ENCODE peak calls at places on chromosomes 4 and X, in four cellular contexts. One of them, this sample, is unnamed.

GRCh38 chrX:9597361-9598035 is 132.6 kb downstream of the TBL1X start:
- DNase-seq in T-helper 2 cell: no peak
- DNase-seq in naive thymus-derived CD8-positive, alpha-beta T cell: no peak
- DNase-seq in WTC11: no peak
- DNase-seq in this sample: no peak

GRCh38 chr4:3871181-3871852 is 105.1 kb downstream of the ADRA2C start:
- DNase-seq in T-helper 2 cell: no peak
- DNase-seq in naive thymus-derived CD8-positive, alpha-beta T cell: no peak
- DNase-seq in WTC11: peak
- DNase-seq in this sample: no peak

GRCh38 chr4:113827285-113827684 is 65.7 kb upstream of the CAMK2D start:
- DNase-seq in T-helper 2 cell: no peak
- DNase-seq in WTC11: no peak
- DNase-seq in naive thymus-derived CD8-positive, alpha-beta T cell: no peak
- DNase-seq in this sample: no peak

GRCh38 chrX:41176263-41176662 is 91.0 kb downstream of the USP9X start:
- DNase-seq in T-helper 2 cell: no peak
- DNase-seq in WTC11: no peak
- DNase-seq in naive thymus-derived CD8-positive, alpha-beta T cell: no peak
- DNase-seq in this sample: no peak

GRCh38 chr4:8746523-8747466 is 124.8 kb downstream of the HMX1 start:
- DNase-seq in naive thymus-derived CD8-positive, alpha-beta T cell: no peak
- DNase-seq in WTC11: no peak
- DNase-seq in T-helper 2 cell: no peak
- DNase-seq in this sample: no peak

GRCh38 chrX:15790766-15791380 is 589 bp downstream of the ZRSR2 start:
- DNase-seq in T-helper 2 cell: no peak
- DNase-seq in WTC11: no peak
- DNase-seq in naive thymus-derived CD8-positive, alpha-beta T cell: no peak
- DNase-seq in this sample: no peak

GRCh38 chr4:63170923-63171322 is 1238.3 kb downstream of the TECRL start:
- DNase-seq in T-helper 2 cell: no peak
- DNase-seq in naive thymus-derived CD8-positive, alpha-beta T cell: no peak
- DNase-seq in WTC11: no peak
- DNase-seq in this sample: no peak

GRCh38 chr4:56953680-56954520 is 23.5 kb downstream of the NOA1 start:
- DNase-seq in naive thymus-derived CD8-positive, alpha-beta T cell: no peak
- DNase-seq in WTC11: no peak
- DNase-seq in T-helper 2 cell: no peak
- DNase-seq in this sample: no peak

GRCh38 chr4:146957252-146957651 is 11.6 kb upstream of the TTC29 start:
- DNase-seq in WTC11: no peak
- DNase-seq in T-helper 2 cell: no peak
- DNase-seq in naive thymus-derived CD8-positive, alpha-beta T cell: no peak
- DNase-seq in this sample: no peak

GRCh38 chr4:38957947-38958346 is 74.3 kb downstream of the TMEM156 start:
- DNase-seq in T-helper 2 cell: no peak
- DNase-seq in WTC11: no peak
- DNase-seq in naive thymus-derived CD8-positive, alpha-beta T cell: no peak
- DNase-seq in this sample: no peak

GRCh38 chr4:81237791-81238190 is 22.8 kb upstream of the PRKG2 start:
- DNase-seq in T-helper 2 cell: no peak
- DNase-seq in WTC11: no peak
- DNase-seq in naive thymus-derived CD8-positive, alpha-beta T cell: no peak
- DNase-seq in this sample: no peak

GRCh38 chr4:83490876-83491450 is 6.1 kb upstream of the ABRAXAS1 start:
- DNase-seq in T-helper 2 cell: no peak
- DNase-seq in WTC11: no peak
- DNase-seq in naive thymus-derived CD8-positive, alpha-beta T cell: no peak
- DNase-seq in this sample: no peak

GRCh38 chr4:648579-649292 is 23.4 kb downstream of the PDE6B start:
- DNase-seq in T-helper 2 cell: no peak
- DNase-seq in naive thymus-derived CD8-positive, alpha-beta T cell: no peak
- DNase-seq in WTC11: no peak
- DNase-seq in this sample: no peak

GRCh38 chr4:168877407-168877778 is 132.7 kb downstream of the CBR4 start:
- DNase-seq in WTC11: no peak
- DNase-seq in T-helper 2 cell: no peak
- DNase-seq in naive thymus-derived CD8-positive, alpha-beta T cell: no peak
- DNase-seq in this sample: no peak

GRCh38 chr4:65669008-65669971 is 999 bp downstream of the EPHA5 start:
- DNase-seq in T-helper 2 cell: no peak
- DNase-seq in WTC11: peak
- DNase-seq in naive thymus-derived CD8-positive, alpha-beta T cell: no peak
- DNase-seq in this sample: no peak

GRCh38 chr4:536351-536972 is 37.5 kb downstream of the PIGG start:
- DNase-seq in WTC11: no peak
- DNase-seq in naive thymus-derived CD8-positive, alpha-beta T cell: no peak
- DNase-seq in T-helper 2 cell: no peak
- DNase-seq in this sample: no peak

GRCh38 chr4:10715135-10715534 is 30.6 kb upstream of the CLNK start:
- DNase-seq in WTC11: no peak
- DNase-seq in naive thymus-derived CD8-positive, alpha-beta T cell: no peak
- DNase-seq in T-helper 2 cell: no peak
- DNase-seq in this sample: no peak

GRCh38 chr4:82594466-82594865 is 32.7 kb upstream of the TMEM150C start:
- DNase-seq in naive thymus-derived CD8-positive, alpha-beta T cell: no peak
- DNase-seq in T-helper 2 cell: no peak
- DNase-seq in WTC11: no peak
- DNase-seq in this sample: no peak

GRCh38 chr4:48268956-48269860 is at the start of gene TEC:
- DNase-seq in naive thymus-derived CD8-positive, alpha-beta T cell: peak
- DNase-seq in T-helper 2 cell: peak
- DNase-seq in WTC11: peak
- DNase-seq in this sample: peak

GRCh38 chr4:76233534-76233933 is 18.0 kb upstream of the FAM47E start:
- DNase-seq in naive thymus-derived CD8-positive, alpha-beta T cell: no peak
- DNase-seq in T-helper 2 cell: no peak
- DNase-seq in WTC11: no peak
- DNase-seq in this sample: no peak

GRCh38 chr4:110197421-110198398 is 705 bp downstream of the ELOVL6 start:
- DNase-seq in WTC11: peak
- DNase-seq in T-helper 2 cell: peak
- DNase-seq in naive thymus-derived CD8-positive, alpha-beta T cell: no peak
- DNase-seq in this sample: peak

GRCh38 chrX:69305333-69306062 is 140.2 kb upstream of the PJA1 start:
- DNase-seq in WTC11: peak
- DNase-seq in naive thymus-derived CD8-positive, alpha-beta T cell: no peak
- DNase-seq in T-helper 2 cell: no peak
- DNase-seq in this sample: no peak

GRCh38 chrX:1587161-1587560 is 4.2 kb upstream of the AKAP17A start:
- DNase-seq in WTC11: no peak
- DNase-seq in naive thymus-derived CD8-positive, alpha-beta T cell: no peak
- DNase-seq in T-helper 2 cell: no peak
- DNase-seq in this sample: no peak

GRCh38 chr4:76801621-76802545 is 96.1 kb downstream of the SOWAHB start:
- DNase-seq in T-helper 2 cell: no peak
- DNase-seq in WTC11: peak
- DNase-seq in naive thymus-derived CD8-positive, alpha-beta T cell: no peak
- DNase-seq in this sample: peak

GRCh38 chr4:73068496-73069337 is 799 bp downstream of the COX18 start:
- DNase-seq in T-helper 2 cell: no peak
- DNase-seq in naive thymus-derived CD8-positive, alpha-beta T cell: no peak
- DNase-seq in WTC11: no peak
- DNase-seq in this sample: no peak

GRCh38 chrX:71171110-71171801 is 26.6 kb downstream of the NLGN3 start:
- DNase-seq in naive thymus-derived CD8-positive, alpha-beta T cell: no peak
- DNase-seq in T-helper 2 cell: no peak
- DNase-seq in WTC11: no peak
- DNase-seq in this sample: no peak

GRCh38 chr4:6974138-6974848 is 64.7 kb downstream of the TBC1D14 start:
- DNase-seq in T-helper 2 cell: peak
- DNase-seq in WTC11: peak
- DNase-seq in naive thymus-derived CD8-positive, alpha-beta T cell: peak
- DNase-seq in this sample: peak

GRCh38 chr4:183876268-183876934 is 28.7 kb upstream of the STOX2 start:
- DNase-seq in naive thymus-derived CD8-positive, alpha-beta T cell: no peak
- DNase-seq in WTC11: no peak
- DNase-seq in T-helper 2 cell: no peak
- DNase-seq in this sample: peak

GRCh38 chrX:33339219-33339618 is 127.9 kb upstream of the DMD start:
- DNase-seq in WTC11: no peak
- DNase-seq in naive thymus-derived CD8-positive, alpha-beta T cell: no peak
- DNase-seq in T-helper 2 cell: no peak
- DNase-seq in this sample: no peak

GRCh38 chrX:129843209-129843458 is 552 bp downstream of the ZDHHC9 start:
- DNase-seq in naive thymus-derived CD8-positive, alpha-beta T cell: no peak
- DNase-seq in WTC11: no peak
- DNase-seq in T-helper 2 cell: no peak
- DNase-seq in this sample: no peak

GRCh38 chr4:2796261-2797187 is 3.6 kb downstream of the SH3BP2 start:
- DNase-seq in WTC11: no peak
- DNase-seq in T-helper 2 cell: no peak
- DNase-seq in naive thymus-derived CD8-positive, alpha-beta T cell: no peak
- DNase-seq in this sample: no peak

GRCh38 chr4:150942539-150942938 is 72.5 kb downstream of the LRBA start:
- DNase-seq in T-helper 2 cell: no peak
- DNase-seq in naive thymus-derived CD8-positive, alpha-beta T cell: no peak
- DNase-seq in WTC11: no peak
- DNase-seq in this sample: no peak

GRCh38 chr4:1967512-1968149 is 41.1 kb downstream of the NELFA start:
- DNase-seq in T-helper 2 cell: no peak
- DNase-seq in WTC11: no peak
- DNase-seq in naive thymus-derived CD8-positive, alpha-beta T cell: no peak
- DNase-seq in this sample: no peak

GRCh38 chr4:151991001-151991883 is 230.4 kb upstream of the GATB start:
- DNase-seq in naive thymus-derived CD8-positive, alpha-beta T cell: no peak
- DNase-seq in T-helper 2 cell: no peak
- DNase-seq in WTC11: no peak
- DNase-seq in this sample: no peak

GRCh38 chr4:17932041-17932440 is 89.5 kb downstream of the LCORL start:
- DNase-seq in WTC11: no peak
- DNase-seq in T-helper 2 cell: no peak
- DNase-seq in naive thymus-derived CD8-positive, alpha-beta T cell: no peak
- DNase-seq in this sample: no peak

GRCh38 chrX:40780123-40780522 is 44.8 kb upstream of the MED14 start:
- DNase-seq in WTC11: no peak
- DNase-seq in T-helper 2 cell: no peak
- DNase-seq in naive thymus-derived CD8-positive, alpha-beta T cell: no peak
- DNase-seq in this sample: peak

GRCh38 chrX:71533850-71534515 is 1.1 kb downstream of the OGT start:
- DNase-seq in WTC11: peak
- DNase-seq in naive thymus-derived CD8-positive, alpha-beta T cell: peak
- DNase-seq in T-helper 2 cell: peak
- DNase-seq in this sample: peak

This sample was measured in left ventricle myocardium inferior.